ENCODE peak calls at places on chromosomes 4 and X, in four cellular contexts. One of them, this sample, is unnamed.
A peak's percentile ranks its signal among the peaks of the same experiment; 100 is the strongest.

GRCh38 chrX:28590394-28590793 is 3.1 kb downstream of the IL1RAPL1 start:
- DNase-seq in occipital lobe: no peak
- DNase-seq in stimulated activated CD8-positive, alpha-beta memory T cell treated with anti-CD3 and anti-CD28 coated beads, Interleukin-15, amount 100 ng/mL, for 24 hours: no peak
- DNase-seq in brain microvascular endothelial cell: no peak
- DNase-seq in this sample: no peak

GRCh38 chrX:139204903-139205667 is 325.5 kb upstream of the F9 start:
- DNase-seq in occipital lobe: no peak
- DNase-seq in stimulated activated CD8-positive, alpha-beta memory T cell treated with anti-CD3 and anti-CD28 coated beads, Interleukin-15, amount 100 ng/mL, for 24 hours: no peak
- DNase-seq in brain microvascular endothelial cell: no peak
- DNase-seq in this sample: no peak

GRCh38 chr4:145302725-145303124 is 122.3 kb upstream of the OTUD4 start:
- DNase-seq in occipital lobe: no peak
- DNase-seq in brain microvascular endothelial cell: no peak
- DNase-seq in stimulated activated CD8-positive, alpha-beta memory T cell treated with anti-CD3 and anti-CD28 coated beads, Interleukin-15, amount 100 ng/mL, for 24 hours: no peak
- DNase-seq in this sample: no peak

GRCh38 chrX:43882294-43882681 is at the start of gene MAOB:
- DNase-seq in stimulated activated CD8-positive, alpha-beta memory T cell treated with anti-CD3 and anti-CD28 coated beads, Interleukin-15, amount 100 ng/mL, for 24 hours: no peak
- DNase-seq in brain microvascular endothelial cell: no peak
- DNase-seq in occipital lobe: no peak
- DNase-seq in this sample: no peak

GRCh38 chrX:3545901-3546300 is 167.5 kb downstream of the PRKX start:
- DNase-seq in brain microvascular endothelial cell: no peak
- DNase-seq in occipital lobe: no peak
- DNase-seq in stimulated activated CD8-positive, alpha-beta memory T cell treated with anti-CD3 and anti-CD28 coated beads, Interleukin-15, amount 100 ng/mL, for 24 hours: no peak
- DNase-seq in this sample: no peak

GRCh38 chr4:3401436-3402171 is 40.2 kb upstream of the HGFAC start:
- DNase-seq in stimulated activated CD8-positive, alpha-beta memory T cell treated with anti-CD3 and anti-CD28 coated beads, Interleukin-15, amount 100 ng/mL, for 24 hours: no peak
- DNase-seq in occipital lobe: no peak
- DNase-seq in brain microvascular endothelial cell: peak; percentile 24
- DNase-seq in this sample: no peak

GRCh38 chrX:18995216-18995615 is 11.3 kb upstream of the PHKA2 start:
- DNase-seq in brain microvascular endothelial cell: peak; percentile 50
- DNase-seq in occipital lobe: no peak
- DNase-seq in stimulated activated CD8-positive, alpha-beta memory T cell treated with anti-CD3 and anti-CD28 coated beads, Interleukin-15, amount 100 ng/mL, for 24 hours: no peak
- DNase-seq in this sample: no peak

GRCh38 chr4:174304664-174305063 is 21.0 kb downstream of the CEP44 start:
- DNase-seq in occipital lobe: no peak
- DNase-seq in stimulated activated CD8-positive, alpha-beta memory T cell treated with anti-CD3 and anti-CD28 coated beads, Interleukin-15, amount 100 ng/mL, for 24 hours: no peak
- DNase-seq in brain microvascular endothelial cell: no peak
- DNase-seq in this sample: no peak

GRCh38 chrX:10833299-10834169 is 213.1 kb upstream of the MID1 start:
- DNase-seq in stimulated activated CD8-positive, alpha-beta memory T cell treated with anti-CD3 and anti-CD28 coated beads, Interleukin-15, amount 100 ng/mL, for 24 hours: no peak
- DNase-seq in occipital lobe: no peak
- DNase-seq in brain microvascular endothelial cell: no peak
- DNase-seq in this sample: no peak

GRCh38 chr4:86972997-86973396 is 38.2 kb downstream of the AFF1 start:
- DNase-seq in stimulated activated CD8-positive, alpha-beta memory T cell treated with anti-CD3 and anti-CD28 coated beads, Interleukin-15, amount 100 ng/mL, for 24 hours: no peak
- DNase-seq in occipital lobe: no peak
- DNase-seq in brain microvascular endothelial cell: no peak
- DNase-seq in this sample: no peak

GRCh38 chr4:78569291-78569821 is 17.8 kb downstream of the ANXA3 start:
- DNase-seq in occipital lobe: no peak
- DNase-seq in brain microvascular endothelial cell: peak; percentile 77
- DNase-seq in stimulated activated CD8-positive, alpha-beta memory T cell treated with anti-CD3 and anti-CD28 coated beads, Interleukin-15, amount 100 ng/mL, for 24 hours: no peak
- DNase-seq in this sample: no peak

GRCh38 chr4:8303485-8304281 is 34.1 kb downstream of the HTRA3 start:
- DNase-seq in stimulated activated CD8-positive, alpha-beta memory T cell treated with anti-CD3 and anti-CD28 coated beads, Interleukin-15, amount 100 ng/mL, for 24 hours: no peak
- DNase-seq in brain microvascular endothelial cell: peak; percentile 74
- DNase-seq in occipital lobe: no peak
- DNase-seq in this sample: no peak

GRCh38 chr4:11053601-11054000 is 369.0 kb upstream of the CLNK start:
- DNase-seq in stimulated activated CD8-positive, alpha-beta memory T cell treated with anti-CD3 and anti-CD28 coated beads, Interleukin-15, amount 100 ng/mL, for 24 hours: no peak
- DNase-seq in occipital lobe: no peak
- DNase-seq in brain microvascular endothelial cell: no peak
- DNase-seq in this sample: no peak

GRCh38 chr4:76373919-76374552 is 46.9 kb downstream of the CCDC158 start:
- DNase-seq in brain microvascular endothelial cell: peak; percentile 62
- DNase-seq in occipital lobe: no peak
- DNase-seq in stimulated activated CD8-positive, alpha-beta memory T cell treated with anti-CD3 and anti-CD28 coated beads, Interleukin-15, amount 100 ng/mL, for 24 hours: no peak
- DNase-seq in this sample: no peak

GRCh38 chr4:140071806-140072205 is 82.2 kb downstream of the MAML3 start:
- DNase-seq in stimulated activated CD8-positive, alpha-beta memory T cell treated with anti-CD3 and anti-CD28 coated beads, Interleukin-15, amount 100 ng/mL, for 24 hours: no peak
- DNase-seq in brain microvascular endothelial cell: peak; percentile 99
- DNase-seq in occipital lobe: no peak
- DNase-seq in this sample: no peak